ENCODE peak calls at places on chromosomes 16 and 17, in seven cellular contexts. E, B, R, J, A, Q and O are unnamed samples.

GRCh38 chr17:7191571-7192270 is 12.6 kb upstream of the ASGR1 start:
- DNase-seq in J (no peak), E (no peak), Q (no peak), R (peak), B (no peak), A (no peak), O (no peak)

GRCh38 chr16:30923554-30924085 is at the start of gene FBXL19:
- DNase-seq in A (no peak), B (no peak), R (no peak), E (no peak), Q (no peak), J (peak), O (no peak)

GRCh38 chr17:59844884-59845594 is 47.7 kb downstream of the TUBD1 start:
- DNase-seq in Q (no peak), A (no peak), E (no peak), R (peak), B (no peak), J (no peak), O (no peak)

GRCh38 chr16:50102046-50102756 is 36.4 kb downstream of the HEATR3 start:
- DNase-seq in E (no peak), J (no peak), A (no peak), Q (no peak), R (peak), B (no peak), O (peak)

GRCh38 chr16:31085873-31086628 is 2.7 kb downstream of the PRSS53 start:
- DNase-seq in E (no peak), R (no peak), Q (no peak), J (no peak), A (no peak), B (no peak), O (no peak)

GRCh38 chr17:64441772-64442549 is 7.0 kb upstream of the MILR1 start:
- DNase-seq in A (peak), E (no peak), B (no peak), J (no peak), R (peak), Q (no peak), O (peak)

GRCh38 chr17:82120148-82120547 is 22.1 kb upstream of the FASN start:
- DNase-seq in Q (no peak), J (no peak), E (no peak), A (no peak), B (no peak), R (no peak), O (peak)

GRCh38 chr16:49471038-49471727 is 97.6 kb downstream of the C16orf78 start:
- DNase-seq in Q (no peak), B (no peak), J (no peak), A (no peak), E (no peak), R (no peak), O (no peak)

GRCh38 chr16:66286527-66286926 is 80.0 kb upstream of the CDH5 start:
- DNase-seq in E (no peak), Q (no peak), B (no peak), A (no peak), J (no peak), R (no peak), O (no peak)

GRCh38 chr17:1946021-1946932 is 78.9 kb downstream of the RTN4RL1 start:
- DNase-seq in B (no peak), E (no peak), A (no peak), R (no peak), J (no peak), Q (no peak), O (no peak)

GRCh38 chr16:10876799-10877341 is at the start of gene CIITA:
- DNase-seq in B (no peak), Q (no peak), J (peak), A (peak), E (peak), R (peak), O (peak)

GRCh38 chr16:66369055-66369592 is 2.6 kb downstream of the CDH5 start:
- DNase-seq in B (no peak), R (peak), Q (no peak), E (no peak), A (no peak), J (no peak), O (no peak)